ENCODE peak calls at places on chromosomes 6 and 20, in nine cellular contexts. One of them, this sample, is unnamed. For H3K4me1, the result is how much of the 10 kb centered on the place peaks cover.

GRCh38 chr6:14912226-14912625 is 333.6 kb upstream of the JARID2 start:
- DNase-seq in mammary epithelial cell: no peak
- DNase-seq in CD4-positive, alpha-beta memory T cell: no peak
- DNase-seq in CD8-positive, alpha-beta memory T cell: no peak
- DNase-seq in astrocyte: no peak
- DNase-seq in IMR-90: no peak
- DNase-seq in aorta: no peak
- DNase-seq in ascending aorta: no peak
- DNase-seq in transverse colon: no peak
- DNase-seq in this sample: no peak

GRCh38 chr20:62753626-62754025 is 42.6 kb upstream of the MRGBP start:
- DNase-seq in mammary epithelial cell: no peak
- DNase-seq in CD4-positive, alpha-beta memory T cell: no peak
- DNase-seq in CD8-positive, alpha-beta memory T cell: no peak
- DNase-seq in astrocyte: no peak
- DNase-seq in IMR-90: no peak
- DNase-seq in aorta: peak
- DNase-seq in ascending aorta: no peak
- DNase-seq in transverse colon: no peak
- DNase-seq in this sample: no peak

GRCh38 chr6:37232430-37233017 is 25.0 kb upstream of the TBC1D22B start:
- DNase-seq in mammary epithelial cell: no peak
- DNase-seq in CD4-positive, alpha-beta memory T cell: no peak
- DNase-seq in CD8-positive, alpha-beta memory T cell: no peak
- DNase-seq in astrocyte: no peak
- DNase-seq in IMR-90: no peak
- DNase-seq in aorta: no peak
- DNase-seq in ascending aorta: no peak
- DNase-seq in transverse colon: no peak
- DNase-seq in this sample: no peak

GRCh38 chr6:53499094-53499493 is 45.8 kb downstream of the GCLC start:
- DNase-seq in mammary epithelial cell: no peak
- DNase-seq in CD4-positive, alpha-beta memory T cell: no peak
- DNase-seq in CD8-positive, alpha-beta memory T cell: no peak
- DNase-seq in astrocyte: no peak
- DNase-seq in IMR-90: no peak
- DNase-seq in aorta: no peak
- DNase-seq in ascending aorta: no peak
- DNase-seq in transverse colon: no peak
- DNase-seq in this sample: no peak

GRCh38 chr6:53161481-53162009 is 12.9 kb upstream of the GCM1 start:
- DNase-seq in mammary epithelial cell: no peak
- DNase-seq in CD4-positive, alpha-beta memory T cell: no peak
- DNase-seq in CD8-positive, alpha-beta memory T cell: no peak
- DNase-seq in astrocyte: peak
- DNase-seq in IMR-90: no peak
- DNase-seq in aorta: no peak
- DNase-seq in ascending aorta: no peak
- DNase-seq in transverse colon: no peak
- DNase-seq in this sample: no peak

GRCh38 chr20:47349365-47350180 is 6.9 kb downstream of the ZMYND8 start:
- DNase-seq in mammary epithelial cell: no peak
- DNase-seq in CD4-positive, alpha-beta memory T cell: no peak
- DNase-seq in CD8-positive, alpha-beta memory T cell: no peak
- DNase-seq in astrocyte: peak
- DNase-seq in IMR-90: peak
- DNase-seq in aorta: no peak
- DNase-seq in ascending aorta: no peak
- DNase-seq in transverse colon: no peak
- DNase-seq in this sample: no peak

GRCh38 chr20:35085477-35086225 is 7.0 kb downstream of the TRPC4AP start:
- DNase-seq in mammary epithelial cell: no peak
- DNase-seq in CD4-positive, alpha-beta memory T cell: no peak
- DNase-seq in CD8-positive, alpha-beta memory T cell: no peak
- DNase-seq in astrocyte: no peak
- DNase-seq in IMR-90: no peak
- DNase-seq in aorta: no peak
- DNase-seq in ascending aorta: no peak
- DNase-seq in transverse colon: no peak
- DNase-seq in this sample: no peak

GRCh38 chr6:52503344-52503747 is 73.5 kb downstream of the TRAM2 start:
- DNase-seq in mammary epithelial cell: no peak
- DNase-seq in CD4-positive, alpha-beta memory T cell: no peak
- DNase-seq in CD8-positive, alpha-beta memory T cell: no peak
- DNase-seq in astrocyte: no peak
- DNase-seq in IMR-90: no peak
- DNase-seq in aorta: no peak
- DNase-seq in ascending aorta: no peak
- DNase-seq in transverse colon: no peak
- DNase-seq in this sample: no peak

GRCh38 chr20:44901972-44902371 is 7.9 kb upstream of the PABPC1L start:
- DNase-seq in mammary epithelial cell: no peak
- DNase-seq in CD4-positive, alpha-beta memory T cell: no peak
- DNase-seq in CD8-positive, alpha-beta memory T cell: no peak
- DNase-seq in astrocyte: peak
- DNase-seq in IMR-90: peak
- DNase-seq in aorta: no peak
- DNase-seq in ascending aorta: no peak
- DNase-seq in transverse colon: no peak
- DNase-seq in this sample: no peak

GRCh38 chr6:45421700-45422540 is 44.2 kb upstream of the SUPT3H start:
- DNase-seq in mammary epithelial cell: peak
- DNase-seq in CD4-positive, alpha-beta memory T cell: peak
- DNase-seq in CD8-positive, alpha-beta memory T cell: peak
- DNase-seq in astrocyte: peak
- DNase-seq in IMR-90: peak
- DNase-seq in aorta: peak
- DNase-seq in ascending aorta: peak
- DNase-seq in transverse colon: peak
- DNase-seq in this sample: peak

GRCh38 chr6:108948252-108948651 is 100.0 kb downstream of the ARMC2 start:
- DNase-seq in mammary epithelial cell: no peak
- DNase-seq in CD4-positive, alpha-beta memory T cell: no peak
- DNase-seq in CD8-positive, alpha-beta memory T cell: no peak
- DNase-seq in astrocyte: no peak
- DNase-seq in IMR-90: no peak
- DNase-seq in aorta: peak
- DNase-seq in ascending aorta: no peak
- DNase-seq in transverse colon: no peak
- DNase-seq in this sample: no peak

GRCh38 chr6:30556006-30556713 is at the start of gene GNL1:
- DNase-seq in mammary epithelial cell: peak
- DNase-seq in CD4-positive, alpha-beta memory T cell: peak
- DNase-seq in CD8-positive, alpha-beta memory T cell: peak
- DNase-seq in astrocyte: peak
- DNase-seq in IMR-90: peak
- DNase-seq in aorta: peak
- DNase-seq in ascending aorta: peak
- DNase-seq in transverse colon: peak
- DNase-seq in this sample: peak

GRCh38 chr6:45192556-45192955 is 135.6 kb upstream of the RUNX2 start:
- DNase-seq in mammary epithelial cell: no peak
- DNase-seq in CD4-positive, alpha-beta memory T cell: no peak
- DNase-seq in CD8-positive, alpha-beta memory T cell: no peak
- DNase-seq in astrocyte: peak
- DNase-seq in IMR-90: peak
- DNase-seq in aorta: no peak
- DNase-seq in ascending aorta: no peak
- DNase-seq in transverse colon: no peak
- DNase-seq in this sample: no peak

GRCh38 chr20:41900292-41900691 is 282.1 kb upstream of the CHD6 start:
- DNase-seq in mammary epithelial cell: no peak
- DNase-seq in CD4-positive, alpha-beta memory T cell: no peak
- DNase-seq in CD8-positive, alpha-beta memory T cell: no peak
- DNase-seq in astrocyte: no peak
- DNase-seq in IMR-90: no peak
- DNase-seq in aorta: no peak
- DNase-seq in ascending aorta: no peak
- DNase-seq in transverse colon: no peak
- DNase-seq in this sample: no peak

GRCh38 chr6:157585274-157586087 is 204.5 kb downstream of the ZDHHC14 start:
- DNase-seq in mammary epithelial cell: no peak
- DNase-seq in CD4-positive, alpha-beta memory T cell: no peak
- DNase-seq in CD8-positive, alpha-beta memory T cell: no peak
- DNase-seq in astrocyte: no peak
- DNase-seq in IMR-90: no peak
- DNase-seq in aorta: no peak
- DNase-seq in ascending aorta: peak
- DNase-seq in transverse colon: no peak
- DNase-seq in this sample: peak

GRCh38 chr6:25832670-25833069 is 818 bp upstream of the SLC17A1 start:
- DNase-seq in mammary epithelial cell: no peak
- DNase-seq in CD4-positive, alpha-beta memory T cell: no peak
- DNase-seq in CD8-positive, alpha-beta memory T cell: no peak
- DNase-seq in astrocyte: no peak
- DNase-seq in IMR-90: no peak
- DNase-seq in aorta: no peak
- DNase-seq in ascending aorta: no peak
- DNase-seq in transverse colon: no peak
- DNase-seq in this sample: no peak
- H3K27ac ChIP-seq in mammary epithelial cell: no peak
- H3K27ac ChIP-seq in CD4-positive, alpha-beta memory T cell: no peak
- H3K27ac ChIP-seq in CD8-positive, alpha-beta memory T cell: no peak
- H3K27ac ChIP-seq in astrocyte: no peak
- H3K27ac ChIP-seq in IMR-90: no peak
- H3K27ac ChIP-seq in aorta: no peak
- H3K27ac ChIP-seq in ascending aorta: no peak
- H3K27ac ChIP-seq in transverse colon: no peak
- H3K27ac ChIP-seq in this sample: no peak

DNA sequence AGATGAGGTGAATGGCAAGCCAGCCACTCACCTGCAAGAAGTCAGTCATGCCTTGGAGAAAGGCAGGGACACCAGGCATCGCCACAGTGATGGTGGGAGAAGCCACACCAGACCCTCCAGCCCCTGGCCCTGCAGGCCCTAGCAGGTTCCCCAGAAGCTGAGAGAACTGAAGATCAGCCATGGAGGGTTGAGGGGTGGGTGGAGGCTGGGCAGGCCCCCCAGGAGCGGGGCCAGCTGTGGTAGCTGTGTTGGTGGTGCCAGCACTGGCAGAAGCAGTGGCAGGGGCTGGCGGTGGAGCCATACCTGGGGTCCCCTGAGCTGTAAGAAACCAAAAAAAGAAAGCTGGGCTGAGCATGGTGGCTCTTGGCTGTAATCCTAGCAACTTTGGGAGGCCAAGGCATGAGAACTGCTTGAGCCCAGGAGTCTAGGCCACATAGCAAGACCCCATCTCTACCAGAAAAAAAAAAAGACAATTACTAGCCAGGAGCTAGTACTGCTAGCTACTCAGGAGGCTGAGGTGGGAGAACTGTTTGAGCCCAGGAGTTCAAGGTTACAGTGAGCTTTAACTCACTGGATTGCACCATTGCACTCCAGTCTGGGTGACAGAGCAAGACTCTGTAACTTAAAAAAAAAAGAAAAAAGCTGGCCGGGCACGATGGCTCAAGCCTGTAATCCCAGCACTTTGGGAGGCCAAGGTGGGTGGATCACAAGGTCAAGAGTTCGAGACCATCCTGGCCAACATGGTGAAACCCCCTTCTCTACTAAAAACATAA is 9.5 kb downstream of the BAG6 start:
- DNase-seq in mammary epithelial cell: no peak
- DNase-seq in CD4-positive, alpha-beta memory T cell: no peak
- DNase-seq in CD8-positive, alpha-beta memory T cell: no peak
- DNase-seq in astrocyte: no peak
- DNase-seq in IMR-90: no peak
- DNase-seq in aorta: no peak
- DNase-seq in ascending aorta: no peak
- DNase-seq in transverse colon: no peak
- DNase-seq in this sample: no peak
- H3K4me1 ChIP-seq in mammary epithelial cell: under half
- H3K4me1 ChIP-seq in CD4-positive, alpha-beta memory T cell: under half
- H3K4me1 ChIP-seq in CD8-positive, alpha-beta memory T cell: under half
- H3K4me1 ChIP-seq in astrocyte: under half
- H3K4me1 ChIP-seq in IMR-90: under half
- H3K4me1 ChIP-seq in aorta: under half
- H3K4me1 ChIP-seq in ascending aorta: under half
- H3K4me1 ChIP-seq in transverse colon: under half
- H3K4me1 ChIP-seq in this sample: under half

GRCh38 chr6:136762022-136762975 is 30.0 kb downstream of the MAP3K5 start:
- DNase-seq in mammary epithelial cell: no peak
- DNase-seq in CD4-positive, alpha-beta memory T cell: no peak
- DNase-seq in CD8-positive, alpha-beta memory T cell: no peak
- DNase-seq in astrocyte: no peak
- DNase-seq in IMR-90: no peak
- DNase-seq in aorta: no peak
- DNase-seq in ascending aorta: no peak
- DNase-seq in transverse colon: no peak
- DNase-seq in this sample: no peak
- H3K4me3 ChIP-seq in mammary epithelial cell: no peak
- H3K4me3 ChIP-seq in CD4-positive, alpha-beta memory T cell: no peak
- H3K4me3 ChIP-seq in CD8-positive, alpha-beta memory T cell: peak
- H3K4me3 ChIP-seq in astrocyte: no peak
- H3K4me3 ChIP-seq in IMR-90: no peak
- H3K4me3 ChIP-seq in aorta: peak
- H3K4me3 ChIP-seq in ascending aorta: peak
- H3K4me3 ChIP-seq in transverse colon: no peak
- H3K4me3 ChIP-seq in this sample: peak

GRCh38 chr6:12356431-12356830 is 66.3 kb downstream of the EDN1 start:
- DNase-seq in mammary epithelial cell: no peak
- DNase-seq in CD4-positive, alpha-beta memory T cell: no peak
- DNase-seq in CD8-positive, alpha-beta memory T cell: no peak
- DNase-seq in astrocyte: no peak
- DNase-seq in IMR-90: no peak
- DNase-seq in aorta: no peak
- DNase-seq in ascending aorta: no peak
- DNase-seq in transverse colon: no peak
- DNase-seq in this sample: no peak

GRCh38 chr6:12353731-12354130 is 63.6 kb downstream of the EDN1 start:
- DNase-seq in mammary epithelial cell: no peak
- DNase-seq in CD4-positive, alpha-beta memory T cell: no peak
- DNase-seq in CD8-positive, alpha-beta memory T cell: no peak
- DNase-seq in astrocyte: no peak
- DNase-seq in IMR-90: no peak
- DNase-seq in aorta: no peak
- DNase-seq in ascending aorta: no peak
- DNase-seq in transverse colon: no peak
- DNase-seq in this sample: no peak

GRCh38 chr6:12356983-12357972 is 67.1 kb downstream of the EDN1 start:
- DNase-seq in mammary epithelial cell: peak
- DNase-seq in CD4-positive, alpha-beta memory T cell: no peak
- DNase-seq in CD8-positive, alpha-beta memory T cell: no peak
- DNase-seq in astrocyte: no peak
- DNase-seq in IMR-90: no peak
- DNase-seq in aorta: no peak
- DNase-seq in ascending aorta: no peak
- DNase-seq in transverse colon: no peak
- DNase-seq in this sample: no peak

GRCh38 chr6:12354499-12354898 is 64.3 kb downstream of the EDN1 start:
- DNase-seq in mammary epithelial cell: peak
- DNase-seq in CD4-positive, alpha-beta memory T cell: no peak
- DNase-seq in CD8-positive, alpha-beta memory T cell: no peak
- DNase-seq in astrocyte: peak
- DNase-seq in IMR-90: peak
- DNase-seq in aorta: peak
- DNase-seq in ascending aorta: peak
- DNase-seq in transverse colon: peak
- DNase-seq in this sample: no peak

DNA sequence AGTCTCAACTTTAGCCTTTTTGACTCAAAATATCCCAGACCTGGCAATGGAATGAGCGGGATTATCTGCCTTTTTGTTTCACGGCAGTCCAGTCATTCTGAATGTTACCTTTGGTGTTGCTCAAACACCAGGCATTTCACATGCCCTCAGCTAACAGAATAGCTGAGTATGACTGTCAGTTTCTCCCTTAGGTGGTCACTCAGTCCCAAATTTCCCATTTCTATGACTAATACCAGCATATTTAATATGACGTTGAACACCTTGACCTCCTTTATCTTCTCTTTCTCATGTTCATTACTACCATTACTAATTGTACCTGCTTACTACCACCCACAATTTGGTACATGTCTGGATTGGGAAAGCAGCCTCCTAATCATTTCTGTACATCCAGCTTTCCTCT is 65.2 kb downstream of the EDN1 start:
- DNase-seq in mammary epithelial cell: peak
- DNase-seq in CD4-positive, alpha-beta memory T cell: no peak
- DNase-seq in CD8-positive, alpha-beta memory T cell: no peak
- DNase-seq in astrocyte: no peak
- DNase-seq in IMR-90: no peak
- DNase-seq in aorta: no peak
- DNase-seq in ascending aorta: no peak
- DNase-seq in transverse colon: no peak
- DNase-seq in this sample: no peak
- H3K27ac ChIP-seq in mammary epithelial cell: peak
- H3K27ac ChIP-seq in CD4-positive, alpha-beta memory T cell: no peak
- H3K27ac ChIP-seq in CD8-positive, alpha-beta memory T cell: no peak
- H3K27ac ChIP-seq in astrocyte: no peak
- H3K27ac ChIP-seq in IMR-90: no peak
- H3K27ac ChIP-seq in aorta: peak
- H3K27ac ChIP-seq in ascending aorta: peak
- H3K27ac ChIP-seq in transverse colon: peak
- H3K27ac ChIP-seq in this sample: no peak

This sample was measured in naive thymus-derived CD4-positive, alpha-beta T cell.